ENCODE peak calls at places on chromosomes 6 and 20, in nine cellular contexts. Y is CD8-positive, alpha-beta T cell; P is A549; D is transverse colon; E is type B pancreatic cell; G is cardiac fibroblast; B is upper lobe of left lung; F is B cell; R is breast epithelium. O is an unnamed sample.

GRCh38 chr6:160161647-160161986 is 40.0 kb downstream of the SLC22A1 start:
- DNase-seq in Y (no peak), P (no peak), D (no peak), E (no peak), G (no peak), B (no peak), F (no peak), R (no peak), O (no peak)

GRCh38 chr6:144181639-144182038 is 31.3 kb downstream of the STX11 start:
- DNase-seq in Y (no peak), P (no peak), D (no peak), E (no peak), G (peak; percentile 40), B (no peak), F (no peak), R (no peak), O (no peak)

GRCh38 chr6:13924146-13924948 is 405 bp upstream of the RNF182 start:
- DNase-seq in Y (no peak), P (peak; percentile 43), D (no peak), E (peak; percentile 76), G (peak; percentile 56), B (peak; percentile 72), F (no peak), R (peak; percentile 55), O (no peak)

GRCh38 chr6:104599821-104600658 is 259.7 kb downstream of the HACE1 start:
- DNase-seq in Y (no peak), P (no peak), D (no peak), E (no peak), G (peak; percentile 58), B (no peak), F (no peak), R (no peak), O (no peak)

GRCh38 chr6:75609639-75610590 is 8.2 kb downstream of the SENP6 start:
- DNase-seq in Y (no peak), P (no peak), D (no peak), E (no peak), G (no peak), B (no peak), F (no peak), R (no peak), O (no peak)

GRCh38 chr6:110625883-110626282 is 149.5 kb upstream of the SLC22A16 start:
- DNase-seq in Y (no peak), P (no peak), D (no peak), E (no peak), G (peak; percentile 21), B (no peak), F (no peak), R (no peak), O (no peak)

GRCh38 chr20:38635721-38636285 is 34.2 kb downstream of the ARHGAP40 start:
- DNase-seq in Y (no peak), P (no peak), D (no peak), E (no peak), G (peak; percentile 83), B (no peak), F (no peak), R (no peak), O (no peak)

GRCh38 chr20:36808317-36809257 is 35.0 kb upstream of the DSN1 start:
- DNase-seq in Y (peak; percentile 76), P (peak; percentile 68), D (peak; percentile 88), E (no peak), G (peak; percentile 95), B (peak; percentile 50), F (peak; percentile 80), R (no peak), O (peak; percentile 86)

GRCh38 chr20:21796059-21796458 is 90.6 kb downstream of the PAX1 start:
- DNase-seq in Y (no peak), P (no peak), D (no peak), E (no peak), G (no peak), B (no peak), F (no peak), R (no peak), O (no peak)

GRCh38 chr6:5014072-5014561 is 10.3 kb upstream of the RPP40 start:
- DNase-seq in Y (no peak), P (no peak), D (no peak), E (no peak), G (no peak), B (no peak), F (no peak), R (no peak), O (no peak)

GRCh38 chr6:71567562-71567961 is 279.0 kb downstream of the OGFRL1 start:
- DNase-seq in Y (no peak), P (no peak), D (no peak), E (no peak), G (peak; percentile 10), B (no peak), F (no peak), R (no peak), O (no peak)

GRCh38 chr20:38337561-38338140 is 8.6 kb upstream of the LBP start:
- DNase-seq in Y (no peak), P (peak; percentile 58), D (no peak), E (no peak), G (peak; percentile 35), B (no peak), F (no peak), R (no peak), O (peak; percentile 64)

GRCh38 chr6:37674161-37674560 is 23.5 kb downstream of the MDGA1 start:
- DNase-seq in Y (no peak), P (no peak), D (no peak), E (no peak), G (no peak), B (no peak), F (no peak), R (no peak), O (no peak)

GRCh38 chr20:58550661-58551060 is 35.5 kb upstream of the APCDD1L start:
- DNase-seq in Y (no peak), P (no peak), D (no peak), E (peak; percentile 42), G (peak; percentile 87), B (no peak), F (no peak), R (peak; percentile 51), O (no peak)

GRCh38 chr6:127297502-127298070 is 30.9 kb downstream of the RNF146 start:
- DNase-seq in Y (no peak), P (no peak), D (no peak), E (no peak), G (no peak), B (no peak), F (no peak), R (no peak), O (no peak)

GRCh38 chr6:13354331-13355042 is 26.1 kb upstream of the TBC1D7 start:
- DNase-seq in Y (no peak), P (no peak), D (no peak), E (no peak), G (peak; percentile 82), B (no peak), F (no peak), R (no peak), O (no peak)

GRCh38 chr20:10179574-10180298 is 38.9 kb upstream of the SNAP25 start:
- DNase-seq in Y (no peak), P (peak; percentile 21), D (no peak), E (no peak), G (peak; percentile 10), B (no peak), F (no peak), R (no peak), O (no peak)

GRCh38 chr20:56171087-56172012 is 77.2 kb upstream of the MC3R start:
- DNase-seq in Y (no peak), P (no peak), D (no peak), E (no peak), G (peak; percentile 7), B (no peak), F (no peak), R (no peak), O (no peak)

GRCh38 chr20:32980131-32980941 is 23.9 kb downstream of the SUN5 start:
- DNase-seq in Y (no peak), P (no peak), D (no peak), E (no peak), G (no peak), B (no peak), F (no peak), R (no peak), O (no peak)
- TF ChIP-seq CTCF in Y (no peak), P (no peak), D (no peak), E (no peak), G (no peak), B (no peak), F (no peak), R (no peak), O (no peak)

GRCh38 chr6:155125916-155126315 is 130.8 kb downstream of the TIAM2 start:
- DNase-seq in Y (no peak), P (no peak), D (no peak), E (no peak), G (peak; percentile 39), B (no peak), F (no peak), R (no peak), O (no peak)
- TF ChIP-seq CTCF in Y (no peak), P (no peak), D (no peak), E (no peak), G (no peak), B (no peak), F (no peak), R (no peak), O (no peak)

GRCh38 chr6:158567152-158567551 is 7.3 kb downstream of the TMEM181 start:
- DNase-seq in Y (no peak), P (no peak), D (no peak), E (no peak), G (no peak), B (no peak), F (no peak), R (peak; percentile 31), O (no peak)

GRCh38 chr6:158566207-158566818 is 6.4 kb downstream of the TMEM181 start:
- DNase-seq in Y (no peak), P (no peak), D (no peak), E (no peak), G (no peak), B (no peak), F (no peak), R (peak; percentile 34), O (no peak)

GRCh38 chr6:158565122-158565429 is 5.2 kb downstream of the TMEM181 start:
- DNase-seq in Y (no peak), P (no peak), D (no peak), E (no peak), G (no peak), B (peak; percentile 42), F (no peak), R (peak; percentile 12), O (no peak)

GRCh38 chr6:158564243-158565121 is 4.6 kb downstream of the TMEM181 start:
- DNase-seq in Y (peak; percentile 43), P (no peak), D (peak; percentile 26), E (no peak), G (no peak), B (no peak), F (no peak), R (peak; percentile 33), O (no peak)

GRCh38 chr6:158565482-158566040 is 5.7 kb downstream of the TMEM181 start:
- DNase-seq in Y (no peak), P (no peak), D (no peak), E (no peak), G (no peak), B (peak; percentile 49), F (no peak), R (peak; percentile 28), O (no peak)
- TF ChIP-seq CTCF in Y (no peak), P (no peak), D (no peak), E (peak; percentile 28), G (peak; percentile 6), B (no peak), F (no peak), R (no peak), O (no peak)

GRCh38 chr20:41889125-41889870 is 271.1 kb upstream of the CHD6 start:
- DNase-seq in Y (no peak), P (no peak), D (no peak), E (no peak), G (no peak), B (no peak), F (no peak), R (no peak), O (peak; percentile 50)
- TF ChIP-seq CTCF in Y (no peak), P (peak; percentile 11), D (no peak), E (peak; percentile 51), G (no peak), B (no peak), F (no peak), R (no peak), O (peak; percentile 13)

O was measured in Calu3.